ENCODE peak calls at places on chromosome 2, in nine cellular contexts. S, O, F, K, B, L, A, D and Q are unnamed samples.

GRCh38 chr2:120436885-120437603 is 91.1 kb downstream of the INHBB start:
- DNase-seq in D (no peak), K (no peak), O (peak; percentile 13), S (no peak), A (peak; percentile 29), B (no peak), F (no peak), L (peak; percentile 57), Q (peak; percentile 41)

GRCh38 chr2:163191372-163191771 is 352.8 kb upstream of the KCNH7 start:
- DNase-seq in F (peak; percentile 26), A (no peak), L (no peak), O (peak; percentile 50), S (no peak), K (no peak), D (no peak), B (no peak), Q (peak; percentile 30)

GRCh38 chr2:167732251-167732788 is 515.1 kb downstream of the STK39 start:
- DNase-seq in O (no peak), S (no peak), K (no peak), B (no peak), L (no peak), A (no peak), D (no peak), F (no peak), Q (no peak)

GRCh38 chr2:68387408-68388350 is 22.6 kb downstream of the PLEK start:
- DNase-seq in B (no peak), L (no peak), F (no peak), K (no peak), D (no peak), A (no peak), O (no peak), S (no peak), Q (no peak)

GRCh38 chr2:54531558-54531957 is 75.4 kb downstream of the SPTBN1 start:
- DNase-seq in K (no peak), S (no peak), F (no peak), B (no peak), O (peak; percentile 86), A (no peak), D (no peak), L (no peak), Q (peak; percentile 37)

GRCh38 chr2:86368181-86368824 is 30.9 kb upstream of the REEP1 start:
- DNase-seq in B (peak; percentile 50), K (peak; percentile 50), A (peak; percentile 78), D (no peak), F (no peak), S (no peak), L (no peak), O (peak; percentile 39), Q (peak; percentile 61)

GRCh38 chr2:238060096-238060541 is 682 bp upstream of the SCLY start:
- DNase-seq in K (no peak), O (peak; percentile 9), D (no peak), B (no peak), A (no peak), S (no peak), L (no peak), F (no peak), Q (no peak)

GRCh38 chr2:1546023-1546591 is 132.8 kb downstream of the TPO start:
- DNase-seq in L (no peak), A (no peak), D (no peak), S (no peak), B (peak; percentile 33), K (peak; percentile 71), O (peak; percentile 63), F (peak; percentile 51), Q (peak; percentile 21)

GRCh38 chr2:43160778-43161177 is 65.6 kb downstream of the ZFP36L2 start:
- DNase-seq in F (no peak), B (peak; percentile 80), O (no peak), D (no peak), K (no peak), A (no peak), S (no peak), L (no peak), Q (no peak)

GRCh38 chr2:133977385-133977784 is 276.5 kb upstream of the MGAT5 start:
- DNase-seq in L (no peak), K (no peak), O (no peak), D (no peak), S (no peak), A (no peak), F (no peak), B (no peak), Q (no peak)

GRCh38 chr2:85662899-85663683 is 4.9 kb downstream of the SFTPB start:
- DNase-seq in D (no peak), K (no peak), L (no peak), A (no peak), F (peak; percentile 35), B (no peak), O (peak; percentile 95), S (no peak), Q (peak; percentile 43)

GRCh38 chr2:131011481-131011880 is 81.8 kb downstream of the FAM168B start:
- DNase-seq in O (no peak), D (no peak), K (no peak), A (no peak), B (no peak), L (no peak), S (no peak), F (no peak), Q (no peak)

GRCh38 chr2:172680595-172681176 is 55.0 kb upstream of the RAPGEF4 start:
- DNase-seq in O (no peak), D (no peak), L (no peak), A (no peak), F (no peak), K (no peak), S (no peak), B (no peak), Q (no peak)

GRCh38 chr2:25294573-25295462 is 46.9 kb downstream of the DNMT3A start:
- DNase-seq in F (peak; percentile 59), A (peak; percentile 99), D (peak; percentile 81), B (peak; percentile 80), S (peak; percentile 65), O (peak; percentile 24), L (peak; percentile 39), K (peak; percentile 75), Q (peak; percentile 83)

GRCh38 chr2:68632026-68632425 is 11.4 kb upstream of the PROKR1 start:
- DNase-seq in A (no peak), L (no peak), K (no peak), D (no peak), B (no peak), F (no peak), S (no peak), O (no peak), Q (no peak)

GRCh38 chr2:21175895-21176646 is 52.3 kb downstream of the TDRD15 start:
- DNase-seq in D (no peak), L (no peak), O (peak; percentile 18), K (no peak), S (no peak), F (no peak), A (no peak), B (no peak), Q (no peak)

GRCh38 chr2:74205113-74205512 is 6.7 kb downstream of the MTHFD2 start:
- DNase-seq in D (no peak), S (no peak), O (no peak), K (no peak), B (no peak), A (no peak), F (no peak), L (no peak), Q (no peak)

GRCh38 chr2:74201596-74201995 is 3.2 kb downstream of the MTHFD2 start:
- DNase-seq in O (peak; percentile 66), L (no peak), F (peak; percentile 19), S (peak; percentile 20), D (no peak), A (no peak), B (no peak), K (no peak), Q (no peak)

GRCh38 chr2:74205586-74205985 is 7.2 kb downstream of the MTHFD2 start:
- DNase-seq in A (no peak), K (no peak), S (no peak), L (peak; percentile 76), D (no peak), O (no peak), B (peak; percentile 80), F (no peak), Q (no peak)

GRCh38 chr2:74206180-74206688 is 7.8 kb downstream of the MTHFD2 start:
- DNase-seq in K (no peak), S (no peak), L (no peak), A (peak; percentile 83), F (peak; percentile 25), O (peak; percentile 65), D (no peak), B (peak; percentile 69), Q (peak; percentile 12)

GRCh38 chr2:74204436-74204835 is 6.0 kb downstream of the MTHFD2 start:
- DNase-seq in A (no peak), D (no peak), L (no peak), K (no peak), F (no peak), O (no peak), B (no peak), S (no peak), Q (no peak)
- H3K4me1 ChIP-seq in A (peaks cover 83% of the 10 kb centered on the region), D (no peaks in the 10 kb centered on the region), L (no peaks in the 10 kb centered on the region), K (peaks cover 8% of the 10 kb centered on the region), F (no peaks in the 10 kb centered on the region), O (peaks cover 12% of the 10 kb centered on the region), B (peaks cover 46% of the 10 kb centered on the region), S (peaks cover 50% of the 10 kb centered on the region), Q (peaks cover 5% of the 10 kb centered on the region)

DNA sequence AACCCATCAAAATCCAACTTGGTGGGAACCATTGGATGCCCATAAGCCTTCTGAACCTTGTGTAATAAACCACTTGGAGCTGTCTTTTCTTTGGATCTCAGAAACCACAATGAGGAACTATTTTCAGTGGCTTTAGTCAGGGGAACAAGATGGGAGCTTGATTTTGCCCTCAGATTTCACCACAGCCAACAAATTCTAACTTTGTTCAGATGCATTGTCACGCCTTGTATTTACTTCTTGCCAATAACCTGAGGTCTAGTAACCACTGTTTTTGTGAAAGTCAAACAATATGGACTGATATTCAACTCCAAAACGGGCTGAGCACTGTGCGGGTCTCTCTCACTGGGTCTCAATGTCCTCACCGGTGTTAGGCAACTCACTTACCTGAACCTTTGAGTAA is 508.2 kb downstream of the TNS1 start:
- DNase-seq in B (no peak), O (no peak), D (no peak), A (no peak), K (no peak), S (no peak), L (no peak), F (no peak), Q (no peak)
- H3K27me3 ChIP-seq in B (no peaks in the 10 kb centered on the region), O (no peaks in the 10 kb centered on the region), D (no peaks in the 10 kb centered on the region), A (no peaks in the 10 kb centered on the region), K (no peaks in the 10 kb centered on the region), S (no peaks in the 10 kb centered on the region), L (no peaks in the 10 kb centered on the region), F (no peaks in the 10 kb centered on the region), Q (no peaks in the 10 kb centered on the region)

GRCh38 chr2:190979906-190980629 is 33.9 kb downstream of the STAT1 start:
- DNase-seq in B (peak; percentile 49), A (peak; percentile 84), O (peak; percentile 96), K (peak; percentile 86), L (peak; percentile 50), S (no peak), F (peak; percentile 29), D (no peak), Q (peak; percentile 36)
- TF ChIP-seq POLR2A in B (no peak), A (no peak), O (no peak), K (no peak), L (no peak), S (no peak), F (no peak), D (no peak), Q (no peak)

DNA sequence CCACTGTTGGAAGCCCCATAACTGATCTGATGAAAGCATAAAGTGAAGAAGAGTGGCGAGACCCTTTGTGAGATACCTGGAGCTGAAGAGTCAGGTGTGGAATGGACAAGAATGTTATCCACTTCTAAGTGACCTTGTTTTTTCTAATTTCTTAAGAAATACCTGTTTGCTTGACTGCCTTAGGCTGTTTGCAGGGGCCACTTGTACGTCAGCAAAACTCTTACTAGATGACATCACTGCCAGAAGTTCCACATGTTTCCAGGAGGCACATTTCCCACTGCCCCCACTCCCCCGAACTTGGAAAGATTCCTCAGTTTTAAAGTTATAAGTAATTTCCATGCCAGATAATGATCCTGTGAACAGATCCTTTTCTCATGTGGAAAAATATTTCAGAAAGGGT is 8.0 kb downstream of the EPAS1 start:
- DNase-seq in D (no peak), K (no peak), O (no peak), F (no peak), S (no peak), A (no peak), B (no peak), L (no peak), Q (no peak)
- H3K4me1 ChIP-seq in D (no peaks in the 10 kb centered on the region), K (peaks cover 3% of the 10 kb centered on the region), O (peaks cover 26% of the 10 kb centered on the region), F (no peaks in the 10 kb centered on the region), S (peaks cover 63% of the 10 kb centered on the region), A (peaks cover 86% of the 10 kb centered on the region), B (peaks cover 69% of the 10 kb centered on the region), L (peaks cover 21% of the 10 kb centered on the region), Q (peaks cover 43% of the 10 kb centered on the region)